ENCODE peak calls at places on chromosomes 13 and 19, in seven cellular contexts. T, H, C, V, Y, L and F are unnamed samples.

GRCh38 chr19:13778847-13779246 is 4.6 kb downstream of the C19orf53 start:
- DNase-seq in T (no peak), H (no peak), C (no peak), V (no peak), Y (no peak), L (no peak), F (no peak)

GRCh38 chr19:5313307-5313706 is 27.3 kb downstream of the PTPRS start:
- DNase-seq in T (no peak), H (no peak), C (peak; percentile 69), V (no peak), Y (no peak), L (no peak), F (no peak)

GRCh38 chr13:77002590-77003190 is 10.8 kb downstream of the CLN5 start:
- DNase-seq in T (no peak), H (no peak), C (no peak), V (no peak), Y (peak; percentile 22), L (no peak), F (no peak)

GRCh38 chr19:45976180-45976579 is 2.5 kb upstream of the NOVA2 start:
- DNase-seq in T (peak; percentile 48), H (no peak), C (no peak), V (no peak), Y (no peak), L (no peak), F (no peak)

GRCh38 chr13:113633485-113633873 is 24.5 kb downstream of the ATP4B start:
- DNase-seq in T (no peak), H (no peak), C (no peak), V (no peak), Y (no peak), L (no peak), F (peak; percentile 45)

GRCh38 chr13:41017744-41018582 is 1.2 kb downstream of the ELF1 start:
- DNase-seq in T (no peak), H (no peak), C (no peak), V (no peak), Y (no peak), L (no peak), F (no peak)

GRCh38 chr13:81089758-81090157 is 748.8 kb upstream of the SPRY2 start:
- DNase-seq in T (no peak), H (no peak), C (no peak), V (no peak), Y (no peak), L (no peak), F (no peak)

GRCh38 chr13:25037057-25037813 is 58.7 kb upstream of the PABPC3 start:
- DNase-seq in T (peak; percentile 27), H (peak; percentile 46), C (peak; percentile 46), V (no peak), Y (no peak), L (peak; percentile 59), F (no peak)

GRCh38 chr19:16621165-16621800 is 6.7 kb downstream of the MED26 start:
- DNase-seq in T (no peak), H (no peak), C (no peak), V (no peak), Y (no peak), L (no peak), F (no peak)

GRCh38 chr19:47186337-47187022 is 44.5 kb downstream of the BBC3 start:
- DNase-seq in T (no peak), H (no peak), C (no peak), V (no peak), Y (no peak), L (peak; percentile 29), F (no peak)

DNA sequence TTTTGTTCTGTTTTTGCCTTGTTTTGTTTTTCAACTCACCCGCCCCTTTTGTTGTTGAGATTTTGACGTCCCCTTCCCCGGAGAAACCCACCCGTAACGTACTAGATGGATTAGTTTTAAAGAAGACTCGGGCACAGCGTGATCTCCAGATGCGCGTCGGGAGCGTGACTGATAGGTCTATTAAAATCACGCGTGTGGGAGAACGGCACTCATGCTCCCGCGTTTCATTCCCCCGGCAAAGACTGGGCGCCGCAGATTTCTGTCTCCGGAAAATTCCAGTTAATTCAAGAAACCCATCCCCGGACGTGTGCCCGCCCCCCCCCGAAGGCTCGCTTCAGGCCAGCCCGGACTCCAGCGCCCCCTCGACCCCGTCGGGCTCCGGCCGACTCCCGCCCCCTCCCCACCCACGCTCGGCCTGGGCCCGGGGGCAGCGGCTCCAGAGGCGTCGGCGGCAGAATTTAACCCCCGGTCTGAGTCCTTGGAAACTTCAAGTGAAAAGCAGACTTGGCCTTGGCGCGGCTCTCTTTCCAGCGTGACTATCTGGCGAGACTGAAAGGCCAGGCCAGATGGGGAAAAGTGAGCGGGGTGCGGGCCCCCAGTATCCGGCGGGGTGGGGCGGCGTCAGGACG is 5.1 kb downstream of the SOX1 start:
- DNase-seq in T (no peak), H (no peak), C (no peak), V (no peak), Y (no peak), L (no peak), F (no peak)
- H3K4me3 ChIP-seq in T (no peak overlapping the region), H (no peak overlapping the region), C (peak overlapping the region; percentile 33), V (no peak overlapping the region), Y (no peak overlapping the region), L (no peak overlapping the region), F (peak overlapping the region; percentile 22)

DNA sequence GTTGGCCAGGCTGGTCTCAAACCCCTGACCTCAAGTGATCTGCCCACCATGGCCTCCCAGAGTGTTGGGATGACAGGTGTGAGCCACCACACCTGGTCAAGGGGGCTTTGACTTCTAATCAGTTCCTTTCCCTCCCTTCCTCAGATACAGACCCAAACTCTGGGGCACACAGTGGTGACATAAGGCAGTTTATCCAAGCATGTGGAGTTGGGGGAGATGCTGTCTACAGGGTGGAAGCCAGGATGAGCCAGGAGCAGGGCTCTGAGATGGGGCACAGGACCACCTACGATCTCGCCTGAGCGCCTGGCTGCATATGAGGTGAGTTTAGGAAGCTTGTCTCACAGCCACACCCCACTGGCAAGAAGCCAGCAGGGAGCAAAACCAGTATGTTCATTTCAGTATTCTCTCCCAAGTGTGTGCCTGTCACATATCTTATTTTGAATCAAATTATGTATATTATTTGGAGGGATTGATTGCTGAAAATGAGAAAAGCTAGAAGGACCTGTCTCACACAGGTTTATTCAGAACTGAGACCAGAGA is 67.7 kb downstream of the KCTD15 start:
- DNase-seq in T (no peak), H (no peak), C (peak; percentile 57), V (no peak), Y (no peak), L (peak; percentile 8), F (no peak)
- TF ChIP-seq POLR2A in T (no peak), H (no peak), C (no peak), V (no peak), Y (no peak), L (no peak), F (no peak)

DNA sequence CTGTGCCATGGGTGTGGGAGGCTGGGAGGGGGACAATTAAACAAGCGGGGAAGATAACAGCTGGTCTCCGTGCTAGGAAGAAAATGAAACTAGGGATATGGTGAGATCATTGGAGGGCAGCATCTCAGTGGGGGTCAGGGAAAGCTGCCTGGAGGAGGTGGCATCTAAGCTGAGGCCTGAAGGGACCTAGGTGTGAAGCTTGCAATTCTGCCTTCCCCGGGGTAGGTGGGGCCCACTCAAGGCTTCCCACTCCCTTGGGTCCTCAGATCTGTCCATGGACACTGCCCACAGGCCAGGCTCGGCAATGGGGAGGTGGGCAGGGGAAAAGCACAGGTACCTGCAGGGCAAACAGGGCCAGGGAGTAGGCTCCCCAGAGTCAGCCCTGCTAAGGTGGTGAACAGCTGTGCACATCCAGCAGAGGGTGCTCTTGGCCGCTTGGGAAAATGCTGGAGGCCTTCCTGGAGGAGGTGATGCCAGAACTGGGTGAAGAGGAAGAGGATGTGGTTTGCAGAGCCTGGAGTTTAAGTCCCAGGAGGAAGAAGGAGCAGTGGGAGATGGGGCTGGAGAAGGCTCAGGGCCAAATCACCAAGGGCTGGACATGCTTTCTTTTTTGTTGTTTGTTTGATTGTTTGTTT is 25.7 kb upstream of the CCNE1 start:
- DNase-seq in T (peak; percentile 53), H (no peak), C (no peak), V (no peak), Y (no peak), L (no peak), F (no peak)
- TF ChIP-seq CTCF in T (peak; percentile 61), H (no peak), C (no peak), V (no peak), Y (peak; percentile 56), L (no peak), F (no peak)

DNA sequence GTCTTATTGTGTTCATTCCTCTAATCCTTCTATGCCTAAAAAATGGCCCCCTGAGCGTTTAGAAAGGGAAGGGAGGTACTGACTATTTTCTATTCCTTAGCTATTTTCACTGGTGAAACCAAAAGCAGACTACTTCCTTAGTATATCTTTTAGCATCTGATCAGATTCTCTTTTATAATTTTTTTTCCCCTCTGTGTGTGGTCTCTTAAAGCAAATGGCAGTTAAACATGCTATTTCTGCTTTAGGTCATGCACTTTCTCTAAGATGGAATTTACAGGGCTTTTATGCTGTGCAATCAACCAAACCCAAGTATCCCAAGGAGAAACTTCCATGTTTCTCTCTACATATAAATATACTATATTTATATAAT is 10.0 kb upstream of the ITM2B start:
- DNase-seq in T (no peak), H (no peak), C (no peak), V (no peak), Y (no peak), L (no peak), F (no peak)
- H3K4me3 ChIP-seq in T (no peak overlapping the region), H (no peak overlapping the region), C (peak overlapping the region; percentile 36), V (peak overlapping the region; percentile 43), Y (no peak overlapping the region), L (no peak overlapping the region), F (peak overlapping the region; percentile 36)

DNA sequence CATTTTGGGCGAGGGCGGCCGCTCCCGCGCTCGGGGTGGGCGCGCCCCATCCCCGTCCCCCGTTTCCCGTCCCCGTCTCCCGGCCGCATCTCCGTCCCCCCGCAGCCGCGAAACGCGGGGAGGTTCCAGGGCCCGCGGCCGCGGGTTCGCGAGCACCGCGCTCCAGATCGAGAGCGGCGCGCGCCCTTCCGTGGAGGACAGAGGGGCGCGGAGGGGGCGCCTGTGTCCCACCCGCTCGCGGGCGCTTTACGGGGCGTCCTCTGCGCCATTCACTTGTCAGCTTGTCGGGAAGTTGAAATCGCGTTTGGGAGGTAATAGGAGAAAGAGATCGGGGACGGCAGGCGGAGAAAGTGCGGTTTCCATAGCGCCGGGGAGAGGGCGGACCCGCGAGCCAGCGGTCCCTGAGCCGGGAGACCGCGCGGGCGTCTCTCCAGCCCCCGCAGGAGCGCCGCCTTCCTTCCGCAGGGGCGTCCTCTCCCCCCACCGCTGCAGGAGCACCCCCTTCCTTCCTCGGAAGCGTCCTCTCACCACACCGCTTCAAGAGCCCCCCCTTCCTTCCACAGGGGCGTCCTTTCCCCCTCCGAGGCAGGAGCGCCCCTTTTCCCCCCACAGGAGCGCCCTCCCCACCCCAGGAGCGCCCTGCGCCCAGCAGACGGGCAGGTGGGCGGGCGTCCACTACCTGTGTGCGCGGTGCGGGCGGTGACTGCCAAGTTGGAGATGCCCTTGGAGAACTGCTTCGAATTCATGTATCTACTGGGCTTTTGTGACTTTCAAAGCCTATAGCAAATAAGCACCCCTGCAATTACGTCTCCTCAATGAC is 962 bp upstream of the IRS2 start:
- DNase-seq in T (peak; percentile 41), H (peak; percentile 47), C (peak; percentile 47), V (peak; percentile 19), Y (no peak), L (peak; percentile 53), F (no peak)
- TF ChIP-seq POLR2A in T (peak; percentile 45), H (peak; percentile 14), C (no peak), V (no peak), Y (peak; percentile 42), L (no peak), F (no peak)